ENCODE peak calls at places on chromosomes 2 and 18, in four cellular contexts. H is KBM-7, E is ACHN, N is MM.1S. M is an unnamed sample.
A peak's percentile ranks its signal among the peaks of the same experiment; 100 is the strongest.

GRCh38 chr2:102425441-102426132 is 2.6 kb downstream of the IL18RAP start:
- DNase-seq in H (no peak), E (no peak), N (no peak), M (no peak)

GRCh38 chr2:133532919-133533318 is 35.3 kb downstream of the NCKAP5 start:
- DNase-seq in H (no peak), E (peak; percentile 6), N (no peak), M (no peak)

GRCh38 chr2:231497651-231498050 is 32.6 kb downstream of the NMUR1 start:
- DNase-seq in H (no peak), E (no peak), N (no peak), M (no peak)

GRCh38 chr18:28485210-28485801 is 308.4 kb upstream of the CDH2 start:
- DNase-seq in H (no peak), E (no peak), N (no peak), M (no peak)

GRCh38 chr2:2057125-2057721 is 273.9 kb downstream of the MYT1L start:
- DNase-seq in H (peak; percentile 63), E (peak; percentile 5), N (peak; percentile 31), M (peak; percentile 84)

GRCh38 chr18:41391616-41392610 is 563.1 kb upstream of the PIK3C3 start:
- DNase-seq in H (peak; percentile 37), E (peak; percentile 57), N (peak; percentile 22), M (no peak)

GRCh38 chr2:228927028-228928010 is 343.8 kb downstream of the PID1 start:
- DNase-seq in H (no peak), E (no peak), N (no peak), M (no peak)

GRCh38 chr18:5419601-5420000 is 124.1 kb upstream of the ZBTB14 start:
- DNase-seq in H (no peak), E (no peak), N (no peak), M (no peak)

GRCh38 chr2:159982270-159982669 is 80.1 kb downstream of the PLA2R1 start:
- DNase-seq in H (peak; percentile 33), E (peak; percentile 35), N (no peak), M (no peak)

GRCh38 chr2:45936623-45936979 is 285.1 kb downstream of the PRKCE start:
- DNase-seq in H (no peak), E (no peak), N (no peak), M (no peak)

GRCh38 chr2:25354116-25354515 is 12.4 kb upstream of the DNMT3A start:
- DNase-seq in H (no peak), E (no peak), N (no peak), M (no peak)

GRCh38 chr2:201172279-201172678 is 10.7 kb upstream of the CASP10 start:
- DNase-seq in H (no peak), E (no peak), N (no peak), M (no peak)

GRCh38 chr2:117785740-117786139 is 28.8 kb upstream of the DDX18 start:
- DNase-seq in H (peak; percentile 47), E (peak; percentile 61), N (peak; percentile 70), M (no peak)

GRCh38 chr2:152037711-152038110 is 61.1 kb downstream of the CACNB4 start:
- DNase-seq in H (no peak), E (no peak), N (no peak), M (no peak)

GRCh38 chr2:95272299-95272751 is 1.9 kb upstream of the PROM2 start:
- DNase-seq in H (no peak), E (no peak), N (no peak), M (peak; percentile 57)

GRCh38 chr2:127664065-127664894 is 11.1 kb downstream of the LIMS2 start:
- DNase-seq in H (no peak), E (no peak), N (no peak), M (peak; percentile 66)

GRCh38 chr18:389658-390357 is 110.7 kb downstream of the COLEC12 start:
- DNase-seq in H (no peak), E (no peak), N (peak; percentile 47), M (no peak)

GRCh38 chr18:49520661-49521145 is 33.7 kb upstream of the C18orf32 start:
- DNase-seq in H (no peak), E (no peak), N (no peak), M (no peak)

GRCh38 chr18:28729321-28729720 is 552.4 kb upstream of the CDH2 start:
- DNase-seq in H (no peak), E (no peak), N (no peak), M (no peak)

GRCh38 chr18:48902856-48903601 is 47.7 kb downstream of the SMAD7 start:
- DNase-seq in H (no peak), E (no peak), N (no peak), M (peak; percentile 70)

GRCh38 chr2:234335676-234336228 is 161.1 kb downstream of the ARL4C start:
- DNase-seq in H (no peak), E (peak; percentile 64), N (no peak), M (peak; percentile 93)

GRCh38 chr2:52880872-52881271 is 886.7 kb upstream of the CHAC2 start:
- DNase-seq in H (no peak), E (no peak), N (no peak), M (no peak)

GRCh38 chr18:48137354-48138208 is 207.1 kb upstream of the SMAD2 start:
- DNase-seq in H (peak; percentile 51), E (no peak), N (no peak), M (no peak)

GRCh38 chr2:12883911-12884310 is 167.2 kb downstream of the TRIB2 start:
- DNase-seq in H (no peak), E (no peak), N (no peak), M (no peak)

GRCh38 chr2:121603185-121603584 is 46.1 kb downstream of the CLASP1 start:
- DNase-seq in H (no peak), E (no peak), N (no peak), M (no peak)

GRCh38 chr2:64112016-64112415 is 32.2 kb downstream of the PELI1 start:
- DNase-seq in H (no peak), E (no peak), N (no peak), M (no peak)

GRCh38 chr18:34697891-34698290 is 12.2 kb upstream of the DTNA start:
- DNase-seq in H (no peak), E (no peak), N (no peak), M (no peak)

GRCh38 chr2:186780701-186781316 is 68.2 kb downstream of the ZSWIM2 start:
- DNase-seq in H (peak; percentile 34), E (peak; percentile 40), N (peak; percentile 11), M (no peak)